ENCODE peak calls at places on chromosomes 16 and 17, in four cellular contexts. X, Y, B and Q are unnamed samples.

GRCh38 chr17:6381052-6381451 is 53.9 kb downstream of the AIPL1 start:
- DNase-seq in X (no peak), Y (no peak), B (no peak), Q (peak)

GRCh38 chr17:65537845-65538678 is 23.4 kb downstream of the AXIN2 start:
- DNase-seq in X (no peak), Y (peak), B (no peak), Q (no peak)

GRCh38 chr17:81731271-81731670 is 19.2 kb downstream of the SLC25A10 start:
- DNase-seq in X (no peak), Y (no peak), B (no peak), Q (no peak)

GRCh38 chr17:78101112-78101511 is 27.4 kb downstream of the TMC6 start:
- DNase-seq in X (no peak), Y (no peak), B (no peak), Q (no peak)

GRCh38 chr16:2194166-2194834 is 2.1 kb downstream of the CASKIN1 start:
- DNase-seq in X (no peak), Y (no peak), B (no peak), Q (peak)

GRCh38 chr17:48728232-48729231 is at the start of gene HOXB13:
- DNase-seq in X (no peak), Y (peak), B (no peak), Q (peak)

GRCh38 chr17:58317421-58318064 is 11.1 kb downstream of the TSPOAP1 start:
- DNase-seq in X (peak), Y (no peak), B (no peak), Q (peak)

GRCh38 chr17:13947499-13947898 is 121.8 kb upstream of the COX10 start:
- DNase-seq in X (no peak), Y (no peak), B (no peak), Q (no peak)

GRCh38 chr17:82957469-82957795 is 117.6 kb upstream of the ZNF750 start:
- DNase-seq in X (no peak), Y (no peak), B (no peak), Q (no peak)

GRCh38 chr17:50608700-50609375 is 25.8 kb upstream of the ABCC3 start:
- DNase-seq in X (no peak), Y (no peak), B (no peak), Q (no peak)

GRCh38 chr16:19604911-19605310 is 49.4 kb downstream of the VPS35L start:
- DNase-seq in X (no peak), Y (no peak), B (no peak), Q (no peak)

GRCh38 chr16:19598805-19599204 is 43.3 kb downstream of the VPS35L start:
- DNase-seq in X (no peak), Y (no peak), B (no peak), Q (no peak)

GRCh38 chr16:19605701-19606100 is 50.2 kb downstream of the VPS35L start:
- DNase-seq in X (no peak), Y (no peak), B (no peak), Q (no peak)

GRCh38 chr16:19599968-19600716 is 44.6 kb downstream of the VPS35L start:
- DNase-seq in X (peak), Y (no peak), B (no peak), Q (no peak)

DNA sequence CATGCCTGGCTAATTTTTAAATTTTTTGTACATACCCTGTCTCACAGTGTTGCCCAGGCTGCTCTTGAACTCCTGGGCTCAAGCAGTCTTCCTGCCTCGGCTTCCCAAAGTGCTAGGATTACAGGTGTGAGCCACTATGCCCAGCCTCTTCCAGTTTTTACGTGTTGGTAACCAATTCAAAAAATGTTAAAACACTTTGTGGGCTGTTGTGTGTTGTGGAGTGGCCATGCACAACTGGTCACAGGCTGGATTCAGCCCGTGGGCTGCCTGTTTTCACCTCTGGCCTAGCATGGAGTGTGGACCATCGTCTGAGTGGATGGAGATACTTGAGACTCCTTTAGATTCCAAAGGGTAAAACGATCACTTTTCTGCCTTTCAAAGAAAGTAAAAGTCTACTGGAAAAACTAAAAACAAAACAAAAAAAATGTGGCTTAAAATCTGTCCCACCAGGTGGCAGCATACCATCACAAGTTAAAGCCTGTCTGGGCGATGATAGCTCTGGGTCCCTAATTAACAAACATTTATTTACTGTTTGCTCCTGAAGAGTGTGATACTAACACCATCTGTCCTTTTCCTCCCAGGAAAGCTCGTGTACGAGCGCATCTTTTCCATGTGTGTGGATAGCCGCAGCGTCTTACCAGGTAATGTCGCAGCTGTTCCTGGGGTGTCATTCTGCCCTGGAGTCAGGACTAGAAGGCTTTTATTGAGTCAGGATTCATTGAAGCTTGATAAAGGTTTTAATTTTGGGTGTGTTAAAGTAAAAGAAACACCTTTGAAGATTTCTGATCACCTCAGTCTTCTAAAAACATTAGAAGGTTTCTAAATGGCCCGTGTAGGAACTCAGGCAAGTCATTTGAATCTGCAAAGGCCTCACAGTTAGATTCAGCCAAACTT is 45.8 kb downstream of the VPS35L start:
- DNase-seq in X (peak), Y (peak), B (no peak), Q (peak)
- TF ChIP-seq PHF8 in X (no peak), Y (no peak), B (no peak), Q (no peak)

DNA sequence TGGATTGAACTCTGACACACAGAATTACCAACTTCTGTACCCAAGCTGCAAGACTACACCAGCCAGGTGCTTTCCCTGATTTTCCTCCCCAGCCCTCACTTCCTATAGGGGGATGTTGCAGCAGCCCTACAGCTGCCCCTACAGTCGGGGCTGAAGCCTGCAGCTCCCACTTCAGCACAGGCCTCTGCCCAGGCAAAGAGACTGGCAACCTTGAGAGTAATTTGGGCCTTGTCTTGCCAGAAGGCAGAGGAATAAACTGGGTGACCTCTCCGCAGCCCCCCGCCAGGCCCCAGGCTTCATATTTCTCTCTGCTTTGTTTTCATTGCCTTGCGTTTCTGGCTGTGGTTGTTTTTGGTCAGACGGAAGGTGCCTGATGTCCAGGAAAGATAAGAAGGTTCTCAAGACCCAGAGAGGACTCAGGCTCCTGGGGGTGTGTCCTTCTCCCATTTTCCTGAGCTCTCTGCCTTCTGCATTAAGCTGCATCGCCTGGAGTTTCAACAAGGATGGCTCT is 32.0 kb downstream of the SLC6A4 start:
- DNase-seq in X (no peak), Y (peak), B (peak), Q (no peak)
- TF ChIP-seq RNF2 in X (no peak), Y (no peak), B (no peak), Q (no peak)

GRCh38 chr16:30786115-30786935 is 680 bp downstream of the ZNF629 start:
- DNase-seq in X (peak), Y (peak), B (no peak), Q (peak)
- TF ChIP-seq PHF8 in X (no peak), Y (no peak), B (peak), Q (no peak)

GRCh38 chr17:38599398-38599856 is 6.3 kb downstream of the SRCIN1 start:
- DNase-seq in X (no peak), Y (no peak), B (no peak), Q (no peak)
- TF ChIP-seq RNF2 in X (no peak), Y (no peak), B (no peak), Q (no peak)